ENCODE peak calls at places on chromosomes 6 and 20, in ten cellular contexts. S is GM12865; P is NCI-H2081; V is heart right ventricle; R is stimulated activated CD4-positive, alpha-beta T cell treated with anti-CD3 and anti-CD28 coated beads, Interleukin-2, amount 100 ng/mL, for 48 hours; Z is M059J; B is left colon; H is OCI-LY7; M is colonic mucosa; G is cardiac muscle cell. D is an unnamed sample.

GRCh38 chr6:154613137-154613676 is 102.7 kb upstream of the CNKSR3 start:
- DNase-seq in S (no peak), P (no peak), V (no peak), R (no peak), Z (peak), B (no peak), H (no peak), M (no peak), G (peak), D (peak)

GRCh38 chr6:83853178-83853967 is at the start of gene RIPPLY2:
- DNase-seq in S (no peak), P (peak), V (no peak), R (no peak), Z (no peak), B (peak), H (no peak), M (peak), G (peak), D (no peak)

GRCh38 chr6:6319947-6320811 is at the start of gene F13A1:
- DNase-seq in S (peak), P (no peak), V (no peak), R (no peak), Z (no peak), B (no peak), H (peak), M (no peak), G (no peak), D (no peak)

GRCh38 chr6:132612449-132613116 is 11.5 kb downstream of the TAAR2 start:
- DNase-seq in S (no peak), P (no peak), V (no peak), R (no peak), Z (no peak), B (no peak), H (no peak), M (no peak), G (no peak), D (no peak)

GRCh38 chr20:57896017-57896416 is 186.2 kb upstream of the PMEPA1 start:
- DNase-seq in S (no peak), P (no peak), V (no peak), R (no peak), Z (no peak), B (no peak), H (no peak), M (no peak), G (no peak), D (no peak)

GRCh38 chr6:20841806-20842205 is 307.5 kb downstream of the CDKAL1 start:
- DNase-seq in S (no peak), P (no peak), V (no peak), R (no peak), Z (no peak), B (no peak), H (no peak), M (no peak), G (no peak), D (no peak)

GRCh38 chr6:143598466-143599080 is 79.2 kb upstream of the PHACTR2 start:
- DNase-seq in S (peak), P (no peak), V (peak), R (no peak), Z (no peak), B (no peak), H (no peak), M (no peak), G (no peak), D (no peak)

GRCh38 chr6:15342114-15342513 is 96.2 kb downstream of the JARID2 start:
- DNase-seq in S (no peak), P (no peak), V (no peak), R (no peak), Z (no peak), B (no peak), H (no peak), M (no peak), G (no peak), D (no peak)

D was measured in Caki2.